ENCODE peak calls at places on chromosomes 2 and 18, in nine cellular contexts. One of them, this sample, is unnamed.

GRCh38 chr2:27494944-27495554 is at the start of gene FNDC4:
- DNase-seq in upper lobe of right lung: no peak
- DNase-seq in CD8-positive, alpha-beta T cell: no peak
- DNase-seq in tibial artery: no peak
- DNase-seq in cardiac muscle cell: peak
- DNase-seq in left ventricle myocardium inferior: peak
- DNase-seq in neural progenitor cell: peak
- DNase-seq in heart left ventricle: peak
- DNase-seq in mucosa of descending colon: no peak
- DNase-seq in this sample: no peak

GRCh38 chr18:25298853-25299274 is 53.1 kb downstream of the ZNF521 start:
- DNase-seq in upper lobe of right lung: no peak
- DNase-seq in CD8-positive, alpha-beta T cell: no peak
- DNase-seq in tibial artery: no peak
- DNase-seq in cardiac muscle cell: peak
- DNase-seq in left ventricle myocardium inferior: peak
- DNase-seq in neural progenitor cell: no peak
- DNase-seq in heart left ventricle: peak
- DNase-seq in mucosa of descending colon: no peak
- DNase-seq in this sample: no peak

GRCh38 chr2:145777297-145777696 is 1257.4 kb upstream of the ZEB2 start:
- DNase-seq in upper lobe of right lung: no peak
- DNase-seq in CD8-positive, alpha-beta T cell: no peak
- DNase-seq in tibial artery: no peak
- DNase-seq in cardiac muscle cell: peak
- DNase-seq in left ventricle myocardium inferior: no peak
- DNase-seq in neural progenitor cell: no peak
- DNase-seq in heart left ventricle: no peak
- DNase-seq in mucosa of descending colon: no peak
- DNase-seq in this sample: no peak

GRCh38 chr2:118168606-118169005 is 80.3 kb downstream of the INSIG2 start:
- DNase-seq in upper lobe of right lung: no peak
- DNase-seq in CD8-positive, alpha-beta T cell: no peak
- DNase-seq in tibial artery: no peak
- DNase-seq in cardiac muscle cell: no peak
- DNase-seq in left ventricle myocardium inferior: no peak
- DNase-seq in neural progenitor cell: no peak
- DNase-seq in heart left ventricle: no peak
- DNase-seq in mucosa of descending colon: no peak
- DNase-seq in this sample: no peak

GRCh38 chr2:47035615-47036488 is 119.3 kb downstream of the STPG4 start:
- DNase-seq in upper lobe of right lung: no peak
- DNase-seq in CD8-positive, alpha-beta T cell: no peak
- DNase-seq in tibial artery: no peak
- DNase-seq in cardiac muscle cell: no peak
- DNase-seq in left ventricle myocardium inferior: no peak
- DNase-seq in neural progenitor cell: peak
- DNase-seq in heart left ventricle: no peak
- DNase-seq in mucosa of descending colon: peak
- DNase-seq in this sample: no peak

GRCh38 chr18:67373636-67374035 is 142.9 kb downstream of the DSEL start:
- DNase-seq in upper lobe of right lung: no peak
- DNase-seq in CD8-positive, alpha-beta T cell: no peak
- DNase-seq in tibial artery: no peak
- DNase-seq in cardiac muscle cell: no peak
- DNase-seq in left ventricle myocardium inferior: no peak
- DNase-seq in neural progenitor cell: no peak
- DNase-seq in heart left ventricle: no peak
- DNase-seq in mucosa of descending colon: no peak
- DNase-seq in this sample: no peak

GRCh38 chr2:111694690-111695089 is 189.3 kb downstream of the ANAPC1 start:
- DNase-seq in upper lobe of right lung: no peak
- DNase-seq in CD8-positive, alpha-beta T cell: no peak
- DNase-seq in tibial artery: peak
- DNase-seq in cardiac muscle cell: peak
- DNase-seq in left ventricle myocardium inferior: no peak
- DNase-seq in neural progenitor cell: no peak
- DNase-seq in heart left ventricle: no peak
- DNase-seq in mucosa of descending colon: no peak
- DNase-seq in this sample: no peak

GRCh38 chr2:69214898-69215297 is 172.1 kb downstream of the GFPT1 start:
- DNase-seq in upper lobe of right lung: no peak
- DNase-seq in CD8-positive, alpha-beta T cell: no peak
- DNase-seq in tibial artery: no peak
- DNase-seq in cardiac muscle cell: peak
- DNase-seq in left ventricle myocardium inferior: peak
- DNase-seq in neural progenitor cell: no peak
- DNase-seq in heart left ventricle: peak
- DNase-seq in mucosa of descending colon: no peak
- DNase-seq in this sample: no peak

GRCh38 chr2:145760781-145761649 is 1241.1 kb upstream of the ZEB2 start:
- DNase-seq in upper lobe of right lung: no peak
- DNase-seq in CD8-positive, alpha-beta T cell: no peak
- DNase-seq in tibial artery: no peak
- DNase-seq in cardiac muscle cell: peak
- DNase-seq in left ventricle myocardium inferior: no peak
- DNase-seq in neural progenitor cell: peak
- DNase-seq in heart left ventricle: no peak
- DNase-seq in mucosa of descending colon: no peak
- DNase-seq in this sample: no peak

GRCh38 chr2:144198116-144198515 is 321.8 kb downstream of the ZEB2 start:
- DNase-seq in upper lobe of right lung: no peak
- DNase-seq in CD8-positive, alpha-beta T cell: no peak
- DNase-seq in tibial artery: no peak
- DNase-seq in cardiac muscle cell: peak
- DNase-seq in left ventricle myocardium inferior: no peak
- DNase-seq in neural progenitor cell: no peak
- DNase-seq in heart left ventricle: no peak
- DNase-seq in mucosa of descending colon: no peak
- DNase-seq in this sample: no peak

GRCh38 chr2:235244497-235245215 is 249.2 kb upstream of the AGAP1 start:
- DNase-seq in upper lobe of right lung: no peak
- DNase-seq in CD8-positive, alpha-beta T cell: no peak
- DNase-seq in tibial artery: no peak
- DNase-seq in cardiac muscle cell: peak
- DNase-seq in left ventricle myocardium inferior: no peak
- DNase-seq in neural progenitor cell: no peak
- DNase-seq in heart left ventricle: no peak
- DNase-seq in mucosa of descending colon: no peak
- DNase-seq in this sample: no peak

GRCh38 chr2:218642786-218643185 is 16.6 kb downstream of the ZNF142 start:
- DNase-seq in upper lobe of right lung: no peak
- DNase-seq in CD8-positive, alpha-beta T cell: no peak
- DNase-seq in tibial artery: no peak
- DNase-seq in cardiac muscle cell: no peak
- DNase-seq in left ventricle myocardium inferior: no peak
- DNase-seq in neural progenitor cell: no peak
- DNase-seq in heart left ventricle: no peak
- DNase-seq in mucosa of descending colon: no peak
- DNase-seq in this sample: no peak

GRCh38 chr2:11342561-11343343 is 1.7 kb downstream of the ROCK2 start:
- DNase-seq in upper lobe of right lung: no peak
- DNase-seq in CD8-positive, alpha-beta T cell: no peak
- DNase-seq in tibial artery: no peak
- DNase-seq in cardiac muscle cell: peak
- DNase-seq in left ventricle myocardium inferior: no peak
- DNase-seq in neural progenitor cell: peak
- DNase-seq in heart left ventricle: no peak
- DNase-seq in mucosa of descending colon: no peak
- DNase-seq in this sample: no peak

GRCh38 chr2:61658841-61659780 is 121.0 kb upstream of the XPO1 start:
- DNase-seq in upper lobe of right lung: no peak
- DNase-seq in CD8-positive, alpha-beta T cell: no peak
- DNase-seq in tibial artery: no peak
- DNase-seq in cardiac muscle cell: peak
- DNase-seq in left ventricle myocardium inferior: no peak
- DNase-seq in neural progenitor cell: peak
- DNase-seq in heart left ventricle: no peak
- DNase-seq in mucosa of descending colon: no peak
- DNase-seq in this sample: no peak

GRCh38 chr2:175342085-175342484 is 160.6 kb upstream of the ATP5MC3 start:
- DNase-seq in upper lobe of right lung: no peak
- DNase-seq in CD8-positive, alpha-beta T cell: no peak
- DNase-seq in tibial artery: no peak
- DNase-seq in cardiac muscle cell: no peak
- DNase-seq in left ventricle myocardium inferior: no peak
- DNase-seq in neural progenitor cell: no peak
- DNase-seq in heart left ventricle: no peak
- DNase-seq in mucosa of descending colon: no peak
- DNase-seq in this sample: no peak

DNA sequence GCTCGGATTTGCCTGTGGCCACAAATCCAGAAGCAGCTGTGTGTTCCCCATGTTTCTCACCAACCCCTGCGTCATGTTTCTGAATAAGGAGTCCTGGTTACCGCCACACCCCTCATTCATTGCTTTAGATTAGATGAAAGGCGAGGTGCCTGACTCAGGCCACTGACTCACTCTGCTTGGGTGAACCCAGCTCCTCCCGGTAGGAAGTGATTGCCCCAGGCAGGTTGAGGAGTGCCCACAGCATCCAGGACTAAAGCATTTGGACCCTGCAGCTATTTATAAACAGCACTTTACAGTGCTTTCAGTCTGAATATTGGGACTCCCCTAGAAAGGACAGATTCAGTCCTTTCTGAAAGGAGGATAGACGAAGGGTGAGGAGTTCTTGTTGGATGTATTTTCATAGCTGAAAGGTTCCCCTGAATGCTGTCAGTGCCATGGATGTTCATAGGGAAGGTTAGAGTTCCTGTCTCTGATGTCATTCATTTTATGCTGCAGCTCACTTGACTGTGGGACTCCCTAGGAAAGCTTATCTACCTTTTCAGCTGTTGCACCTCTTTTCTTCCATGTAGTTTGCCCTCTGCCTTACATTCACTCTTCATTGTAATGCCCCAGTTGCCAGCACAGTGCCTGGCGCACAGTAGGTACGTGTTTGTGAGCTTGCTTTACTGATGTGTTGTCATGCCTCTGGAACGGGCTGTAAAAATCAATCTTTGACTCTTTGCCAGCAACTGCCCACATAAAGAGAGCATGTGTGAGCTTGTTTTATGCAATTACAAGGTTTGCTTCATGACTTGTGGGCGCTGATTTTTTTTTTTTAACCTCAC is 14.9 kb downstream of the ITGA6 start:
- DNase-seq in upper lobe of right lung: no peak
- DNase-seq in CD8-positive, alpha-beta T cell: peak
- DNase-seq in tibial artery: no peak
- DNase-seq in cardiac muscle cell: peak
- DNase-seq in left ventricle myocardium inferior: no peak
- DNase-seq in neural progenitor cell: peak
- DNase-seq in heart left ventricle: no peak
- DNase-seq in mucosa of descending colon: peak
- DNase-seq in this sample: peak
- H3K4me3 ChIP-seq in upper lobe of right lung: no peak
- H3K4me3 ChIP-seq in CD8-positive, alpha-beta T cell: peak
- H3K4me3 ChIP-seq in tibial artery: no peak
- H3K4me3 ChIP-seq in cardiac muscle cell: no peak
- H3K4me3 ChIP-seq in left ventricle myocardium inferior: no peak
- H3K4me3 ChIP-seq in neural progenitor cell: no peak
- H3K4me3 ChIP-seq in heart left ventricle: no peak
- H3K4me3 ChIP-seq in mucosa of descending colon: no peak
- H3K4me3 ChIP-seq in this sample: no peak

DNA sequence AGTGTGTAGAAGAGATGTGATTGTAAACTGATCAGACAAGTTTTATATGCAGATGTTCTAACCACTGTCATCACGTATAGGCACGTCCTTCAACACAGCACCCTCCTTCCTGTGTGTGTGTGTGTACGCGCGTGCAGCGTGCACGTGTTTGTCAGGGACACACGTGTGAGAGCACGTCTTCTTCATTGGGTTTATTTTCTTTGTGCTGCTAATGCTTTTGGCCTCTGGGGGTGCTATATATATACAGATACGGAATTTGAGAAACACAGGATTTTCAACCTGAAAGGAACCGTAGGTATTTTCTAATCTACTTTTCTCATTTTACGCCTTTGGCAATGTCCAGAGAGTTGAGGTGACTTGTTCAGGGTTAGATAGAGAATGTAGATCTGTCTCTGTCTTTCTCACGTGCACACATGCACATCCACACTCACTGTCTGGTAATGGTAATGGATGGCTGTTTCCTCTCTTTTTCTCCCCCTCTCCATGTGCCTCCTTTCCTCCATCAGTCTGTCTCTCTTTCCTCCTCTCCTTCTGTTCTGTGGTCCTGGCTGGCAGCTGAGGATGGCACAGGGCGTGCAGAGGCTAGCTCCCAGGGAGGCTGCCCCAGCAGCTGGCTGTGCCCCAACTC is 13.4 kb upstream of the CELF4 start:
- DNase-seq in upper lobe of right lung: no peak
- DNase-seq in CD8-positive, alpha-beta T cell: no peak
- DNase-seq in tibial artery: no peak
- DNase-seq in cardiac muscle cell: peak
- DNase-seq in left ventricle myocardium inferior: no peak
- DNase-seq in neural progenitor cell: peak
- DNase-seq in heart left ventricle: no peak
- DNase-seq in mucosa of descending colon: no peak
- DNase-seq in this sample: no peak
- TF ChIP-seq CTCF in upper lobe of right lung: peak
- TF ChIP-seq CTCF in CD8-positive, alpha-beta T cell: no peak
- TF ChIP-seq CTCF in tibial artery: no peak
- TF ChIP-seq CTCF in cardiac muscle cell: peak
- TF ChIP-seq CTCF in left ventricle myocardium inferior: peak
- TF ChIP-seq CTCF in neural progenitor cell: peak
- TF ChIP-seq CTCF in heart left ventricle: peak
- TF ChIP-seq CTCF in mucosa of descending colon: no peak
- TF ChIP-seq CTCF in this sample: peak

GRCh38 chr2:186255823-186256222 is 230.2 kb upstream of the ZC3H15 start:
- DNase-seq in upper lobe of right lung: no peak
- DNase-seq in CD8-positive, alpha-beta T cell: no peak
- DNase-seq in tibial artery: no peak
- DNase-seq in cardiac muscle cell: no peak
- DNase-seq in left ventricle myocardium inferior: no peak
- DNase-seq in neural progenitor cell: no peak
- DNase-seq in heart left ventricle: no peak
- DNase-seq in mucosa of descending colon: no peak
- DNase-seq in this sample: no peak
- H3K4me3 ChIP-seq in upper lobe of right lung: no peak
- H3K4me3 ChIP-seq in CD8-positive, alpha-beta T cell: no peak
- H3K4me3 ChIP-seq in tibial artery: no peak
- H3K4me3 ChIP-seq in cardiac muscle cell: no peak
- H3K4me3 ChIP-seq in left ventricle myocardium inferior: no peak
- H3K4me3 ChIP-seq in neural progenitor cell: no peak
- H3K4me3 ChIP-seq in heart left ventricle: no peak
- H3K4me3 ChIP-seq in mucosa of descending colon: no peak
- H3K4me3 ChIP-seq in this sample: no peak

DNA sequence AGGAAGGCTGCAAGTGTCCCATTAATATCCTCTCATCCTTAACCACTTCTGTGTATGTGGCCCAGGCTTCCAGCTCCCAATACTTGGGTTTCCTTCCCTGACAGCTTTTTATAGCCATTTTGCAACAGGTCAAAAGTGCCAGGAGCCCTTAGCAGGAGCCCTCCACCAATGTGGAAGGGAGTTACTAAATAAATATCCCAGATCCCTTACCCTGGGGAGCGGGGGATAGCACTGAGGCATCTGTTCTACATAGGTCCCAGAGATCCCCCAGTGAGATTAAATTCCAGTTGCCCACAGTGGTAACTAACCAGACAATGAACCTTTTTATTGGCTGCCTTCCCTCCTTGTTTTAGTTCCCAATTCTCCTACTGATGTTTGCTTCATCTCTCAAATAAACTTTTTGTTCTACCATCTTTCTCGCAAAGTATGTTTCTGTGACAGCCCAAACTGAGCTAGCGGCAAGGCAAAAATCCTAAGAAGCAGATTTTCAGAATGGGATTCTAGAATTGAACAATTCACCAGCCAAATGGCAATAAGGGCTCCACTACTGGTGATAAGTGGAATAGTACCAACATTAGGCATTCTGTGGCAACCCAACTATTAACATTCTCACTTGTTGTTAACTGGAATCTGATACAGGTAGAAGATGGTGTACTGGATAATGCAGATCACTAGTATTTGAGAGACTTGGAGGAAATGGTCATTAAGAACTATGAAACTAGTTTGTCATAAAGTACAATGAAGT is 83.9 kb upstream of the MAPRE2 start:
- DNase-seq in upper lobe of right lung: no peak
- DNase-seq in CD8-positive, alpha-beta T cell: no peak
- DNase-seq in tibial artery: no peak
- DNase-seq in cardiac muscle cell: peak
- DNase-seq in left ventricle myocardium inferior: no peak
- DNase-seq in neural progenitor cell: no peak
- DNase-seq in heart left ventricle: no peak
- DNase-seq in mucosa of descending colon: no peak
- DNase-seq in this sample: no peak
- TF ChIP-seq CTCF in upper lobe of right lung: no peak
- TF ChIP-seq CTCF in CD8-positive, alpha-beta T cell: no peak
- TF ChIP-seq CTCF in tibial artery: no peak
- TF ChIP-seq CTCF in cardiac muscle cell: no peak
- TF ChIP-seq CTCF in left ventricle myocardium inferior: no peak
- TF ChIP-seq CTCF in neural progenitor cell: peak
- TF ChIP-seq CTCF in heart left ventricle: no peak
- TF ChIP-seq CTCF in mucosa of descending colon: no peak
- TF ChIP-seq CTCF in this sample: no peak

This sample was measured in esophagus squamous epithelium.